ENCODE peak calls at places on chromosomes 13 and 19, in nine cellular contexts. W is uterus; R is brain microvascular endothelial cell; K is astrocyte; A is tibial nerve; S is heart right ventricle; T is CD8-positive, alpha-beta T cell; Z is transverse colon; H is spleen. Y is an unnamed sample. For H3K36me3, the result is how much of the 10 kb centered on the place peaks cover.

GRCh38 chr19:12939292-12939606 is 840 bp downstream of the CALR start:
- DNase-seq in W (peak), R (peak), K (peak), A (no peak), S (no peak), T (no peak), Z (peak), H (no peak), Y (no peak)

GRCh38 chr19:33373701-33374405 is at the start of gene CEBPG:
- DNase-seq in W (peak), R (no peak), K (peak), A (no peak), S (peak), T (no peak), Z (peak), H (no peak), Y (no peak)

GRCh38 chr13:35594096-35594495 is 117.6 kb upstream of the MAB21L1 start:
- DNase-seq in W (no peak), R (no peak), K (no peak), A (no peak), S (no peak), T (no peak), Z (no peak), H (no peak), Y (no peak)

GRCh38 chr19:7811989-7812388 is 18.0 kb upstream of the EVI5L start:
- DNase-seq in W (no peak), R (no peak), K (no peak), A (no peak), S (no peak), T (no peak), Z (no peak), H (no peak), Y (peak)

GRCh38 chr19:19900124-19900523 is 622 bp upstream of the ZNF93 start:
- DNase-seq in W (no peak), R (peak), K (peak), A (no peak), S (no peak), T (no peak), Z (no peak), H (no peak), Y (peak)

GRCh38 chr19:50432221-50432626 is 468 bp upstream of the MYBPC2 start:
- DNase-seq in W (no peak), R (no peak), K (no peak), A (no peak), S (no peak), T (no peak), Z (no peak), H (no peak), Y (no peak)

GRCh38 chr13:112995395-112996091 is 26.5 kb downstream of the MCF2L start:
- DNase-seq in W (no peak), R (no peak), K (no peak), A (no peak), S (peak), T (no peak), Z (peak), H (no peak), Y (no peak)

GRCh38 chr13:31725841-31726240 is 13.5 kb upstream of the RXFP2 start:
- DNase-seq in W (no peak), R (no peak), K (no peak), A (no peak), S (no peak), T (no peak), Z (no peak), H (no peak), Y (no peak)

GRCh38 chr19:56367829-56368711 is 25.3 kb downstream of the ZNF582 start:
- DNase-seq in W (peak), R (peak), K (peak), A (peak), S (peak), T (peak), Z (peak), H (peak), Y (peak)

GRCh38 chr19:36120092-36120983 is 5.1 kb downstream of the TBCB start:
- DNase-seq in W (no peak), R (no peak), K (no peak), A (no peak), S (no peak), T (no peak), Z (no peak), H (no peak), Y (no peak)

GRCh38 chr19:10747674-10748073 is 29.8 kb downstream of the DNM2 start:
- DNase-seq in W (no peak), R (no peak), K (no peak), A (no peak), S (no peak), T (no peak), Z (peak), H (no peak), Y (no peak)

GRCh38 chr19:10748924-10749434 is 31.1 kb downstream of the DNM2 start:
- DNase-seq in W (no peak), R (peak), K (peak), A (no peak), S (peak), T (no peak), Z (peak), H (no peak), Y (peak)

GRCh38 chr19:10747271-10747670 is 29.4 kb downstream of the DNM2 start:
- DNase-seq in W (no peak), R (no peak), K (no peak), A (no peak), S (no peak), T (no peak), Z (peak), H (no peak), Y (no peak)

GRCh38 chr19:10749435-10750384 is 31.8 kb downstream of the DNM2 start:
- DNase-seq in W (no peak), R (no peak), K (no peak), A (no peak), S (no peak), T (no peak), Z (peak), H (no peak), Y (no peak)

GRCh38 chr19:10748195-10748923 is 30.5 kb downstream of the DNM2 start:
- DNase-seq in W (no peak), R (no peak), K (no peak), A (no peak), S (no peak), T (no peak), Z (no peak), H (no peak), Y (no peak)
- H3K4me3 ChIP-seq in W (no peak), R (no peak), K (no peak), A (no peak), S (no peak), T (no peak), Z (no peak), H (no peak), Y (no peak)

DNA sequence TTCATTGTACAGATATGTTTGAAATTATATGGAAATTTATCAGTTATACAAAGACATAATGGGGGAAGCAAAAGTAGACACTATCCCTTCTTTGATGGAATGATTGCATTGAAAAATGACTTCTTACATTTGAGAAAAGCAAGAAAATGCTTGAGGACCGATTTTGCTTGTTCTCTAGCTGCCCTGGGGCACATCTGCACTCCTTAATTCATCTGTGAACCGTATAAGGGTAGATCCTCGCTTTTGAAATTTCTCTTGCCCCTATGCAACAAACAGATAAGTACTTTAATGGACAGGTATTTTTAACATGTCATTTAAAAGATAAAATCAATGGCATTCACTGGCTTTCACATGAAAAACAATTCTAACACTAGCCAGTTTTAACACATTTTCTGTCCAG is 13.5 kb upstream of the MLNR start:
- DNase-seq in W (no peak), R (no peak), K (no peak), A (no peak), S (no peak), T (no peak), Z (no peak), H (no peak), Y (no peak)
- H3K36me3 ChIP-seq in W (under half), R (under half), K (under half), A (under half), S (half or more), T (under half), Z (half or more), H (under half), Y (under half)

GRCh38 chr13:29543230-29544215 is 52.0 kb downstream of the SLC7A1 start:
- DNase-seq in W (no peak), R (peak), K (peak), A (no peak), S (no peak), T (no peak), Z (no peak), H (no peak), Y (no peak)
- TF ChIP-seq CTCF in W (no peak), R (peak), K (peak), A (no peak), S (no peak), T (no peak), Z (no peak), H (no peak), Y (no peak)

GRCh38 chr13:37889102-37889501 is 19.5 kb upstream of the TRPC4 start:
- DNase-seq in W (no peak), R (peak), K (no peak), A (no peak), S (no peak), T (no peak), Z (no peak), H (no peak), Y (peak)
- H3K4me3 ChIP-seq in W (no peak), R (no peak), K (no peak), A (no peak), S (no peak), T (no peak), Z (no peak), H (no peak), Y (no peak)

DNA sequence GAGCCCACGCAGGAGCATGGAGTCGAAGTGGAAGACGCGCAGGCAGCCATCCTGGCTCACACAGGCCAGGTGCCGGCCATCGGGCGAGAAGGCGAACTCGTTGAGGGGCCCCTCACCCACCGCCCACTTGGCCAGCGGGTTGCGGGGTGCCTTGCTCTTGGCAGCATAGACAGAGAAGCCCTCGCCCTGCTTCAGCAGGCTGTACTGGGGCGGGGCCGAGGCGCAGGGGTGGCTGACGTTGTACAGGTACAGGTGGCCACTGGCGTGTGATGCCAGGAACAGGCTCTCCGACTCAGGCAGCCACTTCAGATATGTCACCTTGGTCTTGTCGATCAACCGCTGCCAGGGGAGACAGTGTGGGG is 4.2 kb upstream of the DMPK start:
- DNase-seq in W (no peak), R (no peak), K (no peak), A (no peak), S (no peak), T (no peak), Z (no peak), H (no peak), Y (no peak)
- H3K36me3 ChIP-seq in W (under half), R (half or more), K (under half), A (under half), S (half or more), T (under half), Z (under half), H (under half), Y (under half)

Y was measured in bronchial epithelial cell.